ENCODE peak calls at places on chromosome 16, in five cellular contexts. X is uterus, A is brain microvascular endothelial cell, W is fibroblast of lung, J is left lung. R is an unnamed sample.
A peak's percentile ranks its signal among the peaks of the same experiment; 100 is the strongest.

GRCh38 chr16:23771027-23771426 is 16.2 kb downstream of the CHP2 start:
- DNase-seq in X (no peak), A (no peak), W (no peak), J (no peak), R (no peak)

GRCh38 chr16:85928411-85928820 is 29.5 kb downstream of the IRF8 start:
- DNase-seq in X (peak; percentile 43), A (no peak), W (no peak), J (no peak), R (no peak)

GRCh38 chr16:52547001-52547833 is at the start of gene TOX3:
- DNase-seq in X (no peak), A (no peak), W (no peak), J (peak; percentile 79), R (no peak)

GRCh38 chr16:84931107-84931494 is 80.2 kb downstream of the ZDHHC7 start:
- DNase-seq in X (no peak), A (no peak), W (no peak), J (no peak), R (no peak)

GRCh38 chr16:28090646-28091377 is 27.3 kb upstream of the GSG1L start:
- DNase-seq in X (no peak), A (peak; percentile 36), W (peak; percentile 70), J (no peak), R (peak; percentile 41)

GRCh38 chr16:14284930-14285541 is 213.9 kb downstream of the MRTFB start:
- DNase-seq in X (no peak), A (peak; percentile 61), W (no peak), J (no peak), R (no peak)

GRCh38 chr16:56576585-56577299 is 11.9 kb downstream of the MT4 start:
- DNase-seq in X (peak; percentile 53), A (peak; percentile 31), W (peak; percentile 39), J (peak; percentile 92), R (no peak)

GRCh38 chr16:11684231-11685025 is 16.2 kb downstream of the SNN start:
- DNase-seq in X (peak; percentile 2), A (no peak), W (no peak), J (no peak), R (no peak)

GRCh38 chr16:72819345-72819744 is 228.6 kb downstream of the ZFHX3 start:
- DNase-seq in X (no peak), A (peak; percentile 25), W (peak; percentile 86), J (no peak), R (peak; percentile 80)

GRCh38 chr16:71353736-71354135 is 4.8 kb upstream of the CALB2 start:
- DNase-seq in X (no peak), A (no peak), W (no peak), J (no peak), R (no peak)

DNA sequence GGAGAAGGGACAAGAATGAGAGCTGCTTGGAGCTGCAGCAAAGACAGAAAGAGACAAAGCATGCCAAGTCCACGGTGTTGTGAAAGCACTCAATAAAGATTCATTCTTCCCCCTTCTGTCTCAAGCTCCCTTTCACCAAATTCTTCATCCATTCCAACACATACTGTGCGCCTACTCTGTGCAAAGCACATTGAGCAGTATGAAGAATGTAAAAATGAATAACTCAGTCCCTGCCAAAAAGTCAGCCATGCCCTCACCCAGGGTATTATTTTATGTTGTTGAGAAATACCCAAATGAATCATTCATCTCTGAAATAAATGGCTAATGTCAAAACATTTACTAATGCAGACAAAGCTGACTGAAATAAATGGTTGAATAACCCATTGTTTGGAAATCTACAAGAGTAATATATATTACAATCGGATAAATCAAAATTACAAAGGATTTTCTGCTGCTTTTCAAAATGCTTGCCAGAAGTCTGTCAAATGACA is 282.9 kb upstream of the IRX5 start:
- DNase-seq in X (no peak), A (no peak), W (peak; percentile 76), J (no peak), R (no peak)
- H3K4me3 ChIP-seq in X (no peak overlapping the region), A (no peak overlapping the region), W (no peak overlapping the region), J (no peak overlapping the region), R (no peak overlapping the region)

DNA sequence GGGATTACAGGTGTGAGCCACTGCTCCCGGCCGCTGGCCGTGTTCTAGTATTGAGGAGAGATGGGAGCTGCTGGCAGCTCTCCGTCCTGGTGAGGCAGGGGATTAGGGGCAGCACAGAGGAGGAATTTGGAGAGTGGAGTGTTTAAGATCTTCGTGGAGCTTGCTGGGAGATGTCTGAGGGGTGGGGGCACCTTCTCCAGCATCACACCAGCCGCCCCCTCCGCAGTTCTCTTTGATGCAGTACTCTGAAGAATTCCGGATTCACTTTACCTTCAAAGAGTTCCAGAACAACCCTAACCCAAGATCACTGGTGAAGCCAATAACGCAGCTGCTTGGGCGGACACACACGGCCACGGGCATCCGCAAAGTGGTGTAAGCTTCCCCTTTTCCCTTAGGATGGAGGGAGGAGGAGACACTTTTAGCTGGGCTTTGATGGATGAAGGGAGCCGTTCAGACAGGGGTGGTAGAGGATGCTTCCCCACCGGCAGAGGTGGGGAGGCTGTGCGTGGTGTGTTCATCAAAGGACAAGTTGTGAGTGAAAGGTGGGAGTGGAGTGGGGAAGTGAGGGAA is 11.9 kb downstream of the ITGAM start:
- DNase-seq in X (no peak), A (no peak), W (no peak), J (no peak), R (no peak)
- TF ChIP-seq CTCF in X (no peak), A (no peak), W (no peak), J (no peak), R (no peak)

GRCh38 chr16:3038896-3039295 is 2.2 kb upstream of the BICDL2 start:
- DNase-seq in X (no peak), A (no peak), W (no peak), J (no peak), R (no peak)

GRCh38 chr16:3036726-3037315 is at the start of gene BICDL2:
- DNase-seq in X (no peak), A (no peak), W (no peak), J (peak; percentile 88), R (no peak)

GRCh38 chr16:3038256-3038655 is 1.5 kb upstream of the BICDL2 start:
- DNase-seq in X (no peak), A (no peak), W (no peak), J (no peak), R (no peak)

GRCh38 chr16:3035289-3035971 is 1.3 kb downstream of the BICDL2 start:
- DNase-seq in X (no peak), A (no peak), W (no peak), J (peak; percentile 58), R (no peak)

DNA sequence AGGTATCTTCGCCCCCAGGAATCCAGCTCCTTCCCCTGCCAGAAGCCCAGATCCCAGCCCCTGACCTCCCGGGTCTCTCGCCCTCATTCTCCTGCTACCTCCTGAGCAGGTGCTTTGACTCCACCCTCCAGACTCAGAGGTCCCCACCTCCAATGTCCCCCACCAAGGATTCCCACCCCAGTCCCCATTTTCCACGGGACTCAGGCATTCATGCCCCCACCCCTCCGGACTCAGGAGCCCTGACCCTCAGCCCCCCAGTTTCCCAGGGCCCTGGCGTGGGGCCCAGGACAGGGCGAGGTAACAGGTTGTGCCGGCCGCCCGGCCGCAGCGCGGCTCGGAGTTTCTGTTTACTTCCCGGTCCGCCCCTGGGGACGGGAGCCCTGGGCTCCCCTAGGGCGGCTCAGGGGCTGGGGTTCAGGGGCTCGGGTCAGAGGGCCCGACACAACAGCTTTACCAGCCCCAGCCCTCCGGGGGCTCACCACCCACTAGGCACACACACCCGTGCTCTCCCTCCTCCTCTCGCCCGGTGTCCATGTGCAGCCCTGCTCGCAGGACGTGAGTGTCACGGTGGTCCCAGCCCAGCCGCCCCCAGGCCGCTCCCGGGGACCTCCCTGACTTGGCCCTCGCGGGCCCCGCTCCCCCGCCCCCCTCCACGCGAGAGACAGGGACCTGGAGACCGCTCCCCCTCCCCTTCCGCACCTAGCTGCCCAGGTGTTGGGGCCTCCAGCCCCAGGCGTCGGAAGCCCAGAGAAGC is 595 bp downstream of the BICDL2 start:
- DNase-seq in X (no peak), A (no peak), W (no peak), J (peak; percentile 90), R (no peak)
- H3K4me3 ChIP-seq in X (no peak overlapping the region), A (no peak overlapping the region), W (no peak overlapping the region), J (peak overlapping the region; percentile 40), R (peak overlapping the region; percentile 17)

DNA sequence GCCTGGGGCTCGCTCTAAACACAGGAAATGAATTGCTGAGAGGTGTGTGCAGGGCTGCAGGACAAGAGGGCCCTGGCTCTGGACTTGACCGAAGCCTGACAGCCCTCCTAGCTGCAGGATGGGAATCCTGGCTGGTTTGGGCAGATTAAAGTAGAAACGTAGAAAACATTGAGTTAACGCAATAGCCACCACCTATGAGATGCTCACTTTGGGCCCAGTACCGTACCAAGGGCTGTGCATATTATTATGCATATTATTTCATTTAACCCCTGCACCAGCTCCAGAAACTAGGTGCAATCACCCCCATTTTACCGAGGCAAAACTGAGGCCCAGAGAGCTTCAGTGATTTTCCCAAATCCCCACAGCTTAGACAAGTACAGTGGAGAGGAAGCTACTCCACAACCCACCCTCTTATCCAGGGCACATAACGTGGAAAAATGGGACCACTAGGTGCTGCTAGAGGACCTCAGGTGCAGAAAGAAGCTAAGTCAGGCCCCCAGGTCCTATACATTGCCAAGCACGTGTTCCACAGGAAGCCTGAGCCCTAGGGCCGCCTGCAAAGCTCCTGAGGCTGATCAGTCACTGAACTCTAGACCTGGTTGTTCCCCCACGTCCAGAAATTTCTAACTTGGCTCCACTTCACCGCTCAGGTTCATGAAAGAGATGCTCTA is 79.2 kb downstream of the MYH11 start:
- DNase-seq in X (no peak), A (peak; percentile 43), W (peak; percentile 56), J (no peak), R (no peak)
- TF ChIP-seq CTCF in X (peak; percentile 5), A (peak; percentile 77), W (peak; percentile 30), J (no peak), R (peak; percentile 49)

GRCh38 chr16:83907111-83907510 is 8.2 kb downstream of the MLYCD start:
- DNase-seq in X (no peak), A (no peak), W (no peak), J (no peak), R (no peak)
- H3K4me3 ChIP-seq in X (no peak overlapping the region), A (no peak overlapping the region), W (no peak overlapping the region), J (no peak overlapping the region), R (no peak overlapping the region)

DNA sequence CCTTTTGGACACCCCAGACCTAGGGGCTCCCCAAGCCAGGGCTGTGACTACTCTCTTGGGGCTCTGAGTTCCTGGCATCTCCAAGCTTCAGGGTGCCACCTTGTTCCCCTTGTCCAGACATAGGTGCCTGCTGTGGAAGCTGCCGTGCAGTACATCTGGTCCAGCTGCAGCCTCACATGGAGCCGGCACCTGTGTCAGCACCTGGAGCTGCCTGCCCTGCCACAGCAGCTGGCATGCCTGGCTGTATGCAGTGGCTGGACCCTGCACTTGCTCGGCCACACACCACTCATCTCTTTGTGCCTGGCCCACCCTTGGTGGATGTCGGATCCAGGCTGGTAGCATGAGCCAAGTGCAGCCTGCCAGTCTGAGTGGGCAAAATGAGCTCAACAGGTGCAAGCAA is 775.8 kb downstream of the CDH11 start:
- DNase-seq in X (no peak), A (no peak), W (no peak), J (no peak), R (no peak)
- TF ChIP-seq CTCF in X (no peak), A (no peak), W (no peak), J (no peak), R (no peak)